ENCODE peak calls at places on chromosomes 12 and 14, in ten cellular contexts. J is NCI-H524, E is GM06990, Q is NCI-H2081, B is kidney epithelial cell, V is HT-29, I is ureter, D is GM12865, N is T-helper 17 cell, F is NCI-H1092 treated with DMSO at 0.1 percent for 48 hours. P is an unnamed sample.

GRCh38 chr14:83863042-83863441 is 1666.9 kb upstream of the FLRT2 start:
- DNase-seq in E (no peak), V (no peak), F (no peak), N (no peak), I (no peak), D (no peak), Q (no peak), J (no peak), B (no peak), P (no peak)

GRCh38 chr12:4960030-4960429 is 50.3 kb downstream of the KCNA1 start:
- DNase-seq in D (no peak), N (no peak), I (no peak), E (no peak), J (no peak), F (peak), Q (peak), B (no peak), V (no peak), P (no peak)

GRCh38 chr14:48751293-48751692 is 834.9 kb downstream of the RPS29 start:
- DNase-seq in B (no peak), F (no peak), I (no peak), J (no peak), V (no peak), N (no peak), E (no peak), Q (no peak), D (no peak), P (no peak)

GRCh38 chr12:122042910-122043309 is 21.2 kb downstream of the BCL7A start:
- DNase-seq in B (no peak), E (no peak), Q (no peak), N (no peak), I (no peak), J (no peak), F (no peak), D (no peak), V (no peak), P (no peak)

GRCh38 chr12:52650520-52651081 is 1.4 kb downstream of the KRT2 start:
- DNase-seq in F (no peak), I (no peak), E (no peak), J (peak), Q (no peak), N (no peak), V (no peak), B (peak), D (peak), P (no peak)

GRCh38 chr12:118136559-118137003 is 657 bp downstream of the PEBP1 start:
- DNase-seq in F (no peak), N (no peak), J (no peak), Q (no peak), I (peak), V (peak), E (peak), D (peak), B (no peak), P (peak)

GRCh38 chr12:59408431-59408830 is 187.4 kb upstream of the SLC16A7 start:
- DNase-seq in Q (no peak), N (no peak), V (no peak), D (no peak), J (no peak), B (no peak), E (no peak), I (no peak), F (no peak), P (no peak)

GRCh38 chr12:46915861-46916260 is 90.1 kb upstream of the SLC38A4 start:
- DNase-seq in J (no peak), N (no peak), B (no peak), E (no peak), F (no peak), D (no peak), V (no peak), Q (no peak), I (no peak), P (no peak)

GRCh38 chr14:43449291-43449690 is 1057.8 kb downstream of the FSCB start:
- DNase-seq in V (no peak), F (no peak), Q (no peak), D (no peak), E (no peak), B (no peak), J (no peak), N (no peak), I (no peak), P (no peak)

GRCh38 chr12:25017336-25017735 is 68.4 kb upstream of the BCAT1 start:
- DNase-seq in B (no peak), F (no peak), J (no peak), N (no peak), Q (no peak), D (no peak), E (no peak), I (no peak), V (no peak), P (no peak)

GRCh38 chr14:100187247-100187833 is 27.9 kb upstream of the DEGS2 start:
- DNase-seq in J (no peak), Q (no peak), D (no peak), V (peak), F (no peak), B (no peak), E (no peak), N (no peak), I (no peak), P (no peak)

GRCh38 chr12:55745361-55746146 is 2.6 kb downstream of the GDF11 start:
- DNase-seq in J (peak), V (no peak), F (peak), Q (no peak), I (no peak), B (no peak), N (no peak), D (no peak), E (no peak), P (no peak)

GRCh38 chr14:81437226-81437625 is 37.1 kb upstream of the STON2 start:
- DNase-seq in J (no peak), N (no peak), F (no peak), I (no peak), B (no peak), Q (no peak), V (no peak), D (no peak), E (no peak), P (no peak)

GRCh38 chr12:47207829-47208248 is 128.1 kb upstream of the AMIGO2 start:
- DNase-seq in N (no peak), B (no peak), J (no peak), E (peak), D (peak), V (peak), F (no peak), I (no peak), Q (no peak), P (peak)

GRCh38 chr14:83085725-83086124 is 1552.1 kb upstream of the SEL1L start:
- DNase-seq in V (no peak), J (no peak), N (no peak), Q (no peak), B (no peak), I (no peak), F (no peak), D (no peak), E (no peak), P (no peak)

GRCh38 chr14:65792208-65792905 is 379.8 kb downstream of the FUT8 start:
- DNase-seq in V (no peak), N (no peak), D (no peak), E (no peak), B (peak), F (no peak), J (no peak), I (no peak), Q (no peak), P (no peak)

GRCh38 chr14:75259510-75259855 is 19.1 kb upstream of the FOS start:
- DNase-seq in B (no peak), J (peak), E (no peak), I (no peak), D (no peak), Q (no peak), N (no peak), F (no peak), V (no peak), P (no peak)

GRCh38 chr14:86944434-86944833 is 1048.5 kb downstream of the GALC start:
- DNase-seq in I (no peak), B (no peak), F (no peak), J (no peak), E (no peak), Q (no peak), N (no peak), V (no peak), D (no peak), P (no peak)

GRCh38 chr14:104687601-104688504 is 1.6 kb upstream of the INF2 start:
- DNase-seq in D (no peak), I (peak), Q (peak), F (peak), E (no peak), J (no peak), B (peak), N (no peak), V (peak), P (no peak)

GRCh38 chr12:76690916-76691700 is 72.8 kb upstream of the ZDHHC17 start:
- DNase-seq in I (no peak), J (no peak), V (no peak), F (no peak), B (no peak), Q (no peak), N (no peak), D (no peak), E (no peak), P (no peak)

GRCh38 chr14:102508774-102509743 is 517 bp downstream of the ANKRD9 start:
- DNase-seq in J (no peak), V (peak), I (no peak), B (no peak), F (no peak), E (no peak), Q (no peak), N (peak), D (no peak), P (peak)

GRCh38 chr12:67433393-67434175 is 164.4 kb downstream of the CAND1 start:
- DNase-seq in D (peak), V (no peak), Q (no peak), J (no peak), B (no peak), F (no peak), E (no peak), I (no peak), N (no peak), P (no peak)

GRCh38 chr12:6450869-6451347 is 934 bp upstream of the TAPBPL start:
- DNase-seq in I (no peak), N (no peak), F (no peak), Q (no peak), D (no peak), J (no peak), E (no peak), B (no peak), V (no peak), P (no peak)